ENCODE peak calls at places on chromosomes 3 and 15, in eight cellular contexts. S is psoas muscle, Y is small intestine, D is AG09309, B is retinal pigment epithelial cell, J is IMR-90, Q is neural progenitor cell, T is cardiac muscle cell. U is an unnamed sample.
A peak's percentile ranks its signal among the peaks of the same experiment; 100 is the strongest.

GRCh38 chr15:68436680-68437079 is 4.7 kb upstream of the ITGA11 start:
- DNase-seq in S (no peak), Y (no peak), T (no peak), B (no peak), J (no peak), Q (no peak), D (no peak), U (peak; percentile 14)

GRCh38 chr15:41585140-41586047 is 26.4 kb downstream of the TYRO3 start:
- DNase-seq in Q (peak; percentile 69), Y (peak; percentile 46), B (no peak), S (peak; percentile 69), J (peak; percentile 44), D (peak; percentile 10), T (peak; percentile 66), U (peak; percentile 56)

GRCh38 chr3:32203854-32204253 is 34.6 kb upstream of the CMTM8 start:
- DNase-seq in Y (peak; percentile 40), B (no peak), J (peak; percentile 37), T (peak; percentile 35), D (no peak), S (no peak), Q (no peak), U (no peak)

GRCh38 chr15:77497108-77497737 is 76.5 kb downstream of the HMG20A start:
- DNase-seq in T (peak; percentile 67), Y (no peak), D (peak; percentile 57), Q (no peak), S (peak; percentile 86), J (no peak), B (peak; percentile 68), U (no peak)

GRCh38 chr3:151124476-151124875 is 39.0 kb downstream of the MED12L start:
- DNase-seq in B (no peak), T (no peak), Y (no peak), D (no peak), Q (no peak), J (no peak), S (no peak), U (no peak)

GRCh38 chr3:119796785-119797184 is 14.9 kb downstream of the NR1I2 start:
- DNase-seq in B (no peak), Q (no peak), J (no peak), S (no peak), D (no peak), Y (peak; percentile 50), T (no peak), U (no peak)

GRCh38 chr3:94927175-94927574 is 864.3 kb downstream of the NSUN3 start:
- DNase-seq in J (no peak), Y (no peak), B (no peak), S (no peak), D (no peak), Q (no peak), T (no peak), U (no peak)

GRCh38 chr3:12049675-12050074 is 45.5 kb downstream of the SYN2 start:
- DNase-seq in T (peak; percentile 39), D (no peak), Q (peak; percentile 45), J (peak; percentile 3), Y (no peak), B (no peak), S (no peak), U (no peak)

DNA sequence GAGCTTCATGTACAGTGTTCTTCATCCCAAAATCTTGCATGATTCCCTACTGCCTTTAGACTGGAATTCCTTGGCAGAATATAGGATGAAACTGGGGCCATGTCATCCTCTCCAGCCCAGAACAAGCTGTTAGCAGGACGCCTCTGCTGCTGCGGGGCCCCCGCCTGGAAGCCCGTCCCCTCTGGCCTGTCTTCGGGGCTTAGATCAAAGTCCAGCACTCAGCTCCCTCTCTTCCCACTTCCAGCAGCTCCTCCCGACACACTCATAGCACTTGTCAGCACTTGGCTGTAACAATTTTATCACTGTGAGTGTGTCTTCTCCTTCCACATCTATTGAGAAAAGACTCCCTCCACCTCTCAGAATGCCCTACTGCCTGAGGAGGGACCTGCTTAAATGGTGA is 111.9 kb upstream of the HACD2 start:
- DNase-seq in T (peak; percentile 18), Y (no peak), S (no peak), Q (no peak), J (peak; percentile 14), D (no peak), B (no peak), U (no peak)
- H3K4me3 ChIP-seq in T (no peak overlapping the region), Y (no peak overlapping the region), S (peak overlapping the region; percentile 22), Q (no peak overlapping the region), J (no peak overlapping the region), D (no peak overlapping the region), B (no peak overlapping the region), U (no peak overlapping the region)

GRCh38 chr3:58122936-58123700 is 87.7 kb downstream of the DNASE1L3 start:
- DNase-seq in J (no peak), T (no peak), Y (no peak), Q (no peak), S (no peak), D (no peak), B (no peak), U (no peak)

GRCh38 chr3:58120075-58120812 is 90.5 kb downstream of the DNASE1L3 start:
- DNase-seq in J (no peak), Y (no peak), D (no peak), Q (no peak), B (no peak), S (no peak), T (peak; percentile 61), U (no peak)

GRCh38 chr3:58129041-58129440 is 81.7 kb downstream of the DNASE1L3 start:
- DNase-seq in D (no peak), J (no peak), T (no peak), Y (no peak), B (no peak), S (no peak), Q (no peak), U (no peak)

GRCh38 chr3:58121183-58121582 is 89.6 kb downstream of the DNASE1L3 start:
- DNase-seq in D (no peak), T (no peak), B (no peak), J (no peak), S (no peak), Y (no peak), Q (no peak), U (no peak)

DNA sequence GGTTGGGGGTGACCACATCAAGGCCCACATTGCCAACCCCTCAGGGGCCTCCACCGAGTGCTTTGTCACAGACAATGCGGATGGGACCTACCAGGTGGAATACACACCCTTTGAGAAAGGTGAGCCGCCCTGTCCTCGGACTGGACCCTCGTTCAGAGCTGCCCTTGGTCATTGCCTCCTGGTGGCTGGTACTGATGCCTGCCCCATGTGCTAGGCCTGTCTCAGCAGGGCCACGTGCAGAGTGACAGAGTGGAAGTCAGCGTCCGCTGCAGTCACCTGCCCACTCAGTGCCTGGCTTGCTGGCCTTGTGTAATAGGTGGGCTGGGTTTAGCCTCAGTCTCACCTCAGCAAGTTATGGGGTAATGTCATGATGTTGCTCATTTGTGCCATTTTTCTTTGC is 86.4 kb downstream of the DNASE1L3 start:
- DNase-seq in D (no peak), J (no peak), S (no peak), T (no peak), B (no peak), Q (no peak), Y (no peak), U (no peak)
- H3K4me3 ChIP-seq in D (no peak overlapping the region), J (no peak overlapping the region), S (no peak overlapping the region), T (no peak overlapping the region), B (no peak overlapping the region), Q (no peak overlapping the region), Y (no peak overlapping the region), U (no peak overlapping the region)

DNA sequence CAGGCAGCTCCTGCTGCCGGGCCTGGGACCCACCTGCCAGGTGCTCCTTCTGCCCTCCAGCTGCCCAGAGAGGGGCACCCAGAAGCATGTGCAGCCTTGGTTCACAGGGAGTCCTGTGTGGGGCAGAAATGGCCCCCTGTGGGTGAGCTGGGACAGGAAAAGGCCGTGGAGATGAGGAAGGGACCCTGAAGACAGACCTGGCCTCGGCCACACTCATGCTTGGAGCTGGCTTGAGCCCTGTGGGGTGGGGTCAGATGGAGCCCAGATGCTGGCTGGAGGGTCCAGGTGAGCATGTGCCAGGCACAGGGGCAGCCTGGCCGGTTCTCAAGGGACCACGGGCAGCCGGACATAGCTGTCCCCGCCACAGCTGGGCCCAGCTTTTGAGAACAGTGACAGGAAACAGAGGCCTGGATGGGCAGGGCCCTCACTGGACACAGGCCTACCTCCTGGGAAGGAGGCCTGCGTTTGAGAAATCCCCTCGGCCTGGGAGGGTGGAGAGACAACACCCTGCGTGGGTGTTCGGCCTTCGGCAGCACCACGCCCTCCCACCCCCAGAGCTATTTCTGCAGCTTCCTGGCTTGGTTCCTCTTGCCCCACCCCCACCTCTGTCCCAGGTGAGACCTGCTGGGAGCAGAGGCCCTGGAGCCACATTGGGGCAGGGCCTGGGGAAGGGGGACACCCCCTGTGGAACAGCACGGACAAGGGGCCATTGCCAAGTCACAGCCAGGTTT is 132.6 kb upstream of the MEF2A start:
- DNase-seq in Y (no peak), J (no peak), S (peak; percentile 59), T (peak; percentile 44), D (no peak), B (no peak), Q (no peak), U (no peak)
- H3K4me3 ChIP-seq in Y (no peak overlapping the region), J (no peak overlapping the region), S (no peak overlapping the region), T (no peak overlapping the region), D (no peak overlapping the region), B (no peak overlapping the region), Q (no peak overlapping the region), U (no peak overlapping the region)

GRCh38 chr3:186519021-186519658 is 25.0 kb downstream of the CRYGS start:
- DNase-seq in T (no peak), D (no peak), J (no peak), B (no peak), Y (no peak), S (no peak), Q (no peak), U (no peak)

GRCh38 chr3:186523434-186523833 is 20.7 kb downstream of the CRYGS start:
- DNase-seq in Y (peak; percentile 29), J (no peak), D (no peak), Q (no peak), B (no peak), S (no peak), T (no peak), U (no peak)

GRCh38 chr3:186520436-186520835 is 23.7 kb downstream of the CRYGS start:
- DNase-seq in J (no peak), Y (no peak), T (no peak), D (no peak), B (no peak), S (no peak), Q (no peak), U (no peak)

GRCh38 chr3:186523022-186523421 is 21.2 kb downstream of the CRYGS start:
- DNase-seq in Y (no peak), J (no peak), Q (no peak), T (no peak), D (no peak), S (no peak), B (no peak), U (no peak)

DNA sequence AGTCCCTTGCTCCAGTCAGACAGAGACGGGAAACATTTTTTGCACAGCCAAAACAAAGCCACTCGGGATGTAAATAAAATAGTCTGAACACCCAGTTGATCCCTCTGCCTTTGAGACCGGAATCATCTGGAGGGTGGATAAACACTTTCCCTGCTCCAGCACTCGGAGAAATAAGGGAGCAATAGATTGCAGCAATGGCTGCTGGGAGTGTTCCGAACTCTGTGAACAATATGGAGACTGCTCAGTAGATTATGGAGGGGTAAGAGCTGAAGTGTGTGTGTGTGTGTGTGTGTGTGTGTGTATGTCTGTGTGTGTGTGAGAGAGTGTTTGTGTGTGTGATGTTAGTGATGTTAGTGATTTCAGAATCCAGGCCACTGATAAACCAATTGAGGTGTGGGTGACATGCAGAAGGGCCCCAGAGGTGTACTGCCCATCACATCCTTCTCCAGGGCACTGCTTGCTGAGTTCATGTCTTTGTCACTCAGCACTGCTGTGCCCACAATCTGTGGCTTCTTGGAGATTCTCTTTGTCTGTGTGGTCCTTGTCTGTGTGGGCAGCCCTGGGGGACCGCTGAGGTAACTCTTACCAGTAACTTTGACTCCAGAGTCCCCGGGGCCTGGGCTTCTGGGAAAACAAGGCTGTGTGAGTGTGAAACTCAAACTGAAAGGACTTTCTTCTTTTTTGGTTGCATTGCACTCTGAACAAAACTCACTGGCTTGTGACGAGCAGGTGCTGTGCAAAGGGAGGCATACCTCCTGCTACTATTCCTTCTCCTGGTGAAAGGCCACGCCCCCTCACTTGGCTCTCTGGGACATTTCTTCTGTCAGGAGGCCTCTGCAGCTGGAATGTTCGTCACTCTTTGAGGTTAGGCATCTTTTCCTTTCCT is 23.0 kb downstream of the CRYGS start:
- DNase-seq in B (no peak), T (no peak), S (no peak), Y (no peak), Q (no peak), D (no peak), J (no peak), U (no peak)
- H3K4me3 ChIP-seq in B (no peak overlapping the region), T (no peak overlapping the region), S (no peak overlapping the region), Y (no peak overlapping the region), Q (no peak overlapping the region), D (no peak overlapping the region), J (no peak overlapping the region), U (no peak overlapping the region)